ENCODE peak calls at places on chromosomes 13 and 19, in five cellular contexts. B is anterior cingulate cortex, D is left ventricle myocardium superior, T is left cardiac atrium, Z is AG04450. H is an unnamed sample.

GRCh38 chr19:31444931-31445330 is 95.7 kb upstream of the TSHZ3 start:
- DNase-seq in T (no peak), Z (no peak), D (no peak), B (no peak), H (no peak)

GRCh38 chr13:110426745-110427144 is 119.7 kb downstream of the COL4A2 start:
- DNase-seq in T (no peak), B (no peak), D (no peak), Z (no peak), H (no peak)

GRCh38 chr13:107124730-107125129 is 556.8 kb upstream of the ARGLU1 start:
- DNase-seq in Z (no peak), T (no peak), D (no peak), B (no peak), H (no peak)

GRCh38 chr13:45209229-45209628 is 8.4 kb upstream of the KCTD4 start:
- DNase-seq in T (no peak), Z (no peak), D (no peak), B (no peak), H (no peak)

GRCh38 chr19:18507727-18508440 is 14.0 kb downstream of the ELL start:
- DNase-seq in B (no peak), T (no peak), D (peak; percentile 60), Z (no peak), H (no peak)

GRCh38 chr13:83819156-83819555 is 63.1 kb downstream of the SLITRK1 start:
- DNase-seq in Z (no peak), B (no peak), D (no peak), T (no peak), H (no peak)

GRCh38 chr19:4200940-4201542 is 18.6 kb downstream of the ANKRD24 start:
- DNase-seq in B (no peak), T (no peak), D (no peak), Z (no peak), H (no peak)

GRCh38 chr19:16801599-16801998 is 27.6 kb upstream of the SIN3B start:
- DNase-seq in B (no peak), D (no peak), Z (no peak), T (no peak), H (no peak)

GRCh38 chr19:43956827-43957226 is 5.8 kb downstream of the ZNF221 start:
- DNase-seq in T (no peak), Z (no peak), B (no peak), D (no peak), H (no peak)

H was measured in nucleus accumbens.